ENCODE peak calls at places on chromosomes 5 and 9, in five cellular contexts. N, U, L, D and X are unnamed samples.

GRCh38 chr5:38719916-38720315 is 125.9 kb upstream of the OSMR start:
- DNase-seq in N (peak; percentile 7), U (no peak), L (no peak), D (no peak), X (no peak)

GRCh38 chr5:36459191-36460135 is 146.9 kb upstream of the SLC1A3 start:
- DNase-seq in N (peak; percentile 37), U (no peak), L (no peak), D (no peak), X (no peak)

GRCh38 chr5:155091063-155091648 is 77.6 kb downstream of the KIF4B start:
- DNase-seq in N (no peak), U (no peak), L (no peak), D (no peak), X (peak; percentile 9)

GRCh38 chr5:71600783-71601182 is 13.6 kb downstream of the MCCC2 start:
- DNase-seq in N (no peak), U (no peak), L (no peak), D (no peak), X (peak; percentile 2)

GRCh38 chr5:178130576-178131445 is at the start of gene RMND5B:
- DNase-seq in N (peak; percentile 86), U (peak; percentile 91), L (peak; percentile 89), D (peak; percentile 94), X (peak; percentile 69)

GRCh38 chr9:87406545-87407166 is 91.0 kb upstream of the DAPK1 start:
- DNase-seq in N (peak; percentile 49), U (no peak), L (no peak), D (no peak), X (no peak)

GRCh38 chr9:130539473-130540223 is 39.7 kb upstream of the FUBP3 start:
- DNase-seq in N (peak; percentile 59), U (no peak), L (no peak), D (no peak), X (peak; percentile 87)

GRCh38 chr5:62212648-62213047 is 93.4 kb upstream of the KIF2A start:
- DNase-seq in N (no peak), U (no peak), L (no peak), D (no peak), X (no peak)

GRCh38 chr5:62561896-62562295 is 16.7 kb upstream of the LRRC70 start:
- DNase-seq in N (no peak), U (no peak), L (no peak), D (no peak), X (no peak)

GRCh38 chr9:69044226-69045219 is 9.0 kb downstream of the FXN start:
- DNase-seq in N (no peak), U (no peak), L (no peak), D (no peak), X (peak; percentile 20)

GRCh38 chr9:23638011-23638410 is 188.0 kb downstream of the ELAVL2 start:
- DNase-seq in N (no peak), U (no peak), L (no peak), D (no peak), X (no peak)

GRCh38 chr5:168777651-168778050 is 198.5 kb upstream of the PANK3 start:
- DNase-seq in N (no peak), U (no peak), L (no peak), D (no peak), X (no peak)

GRCh38 chr9:12760758-12761157 is 14.1 kb upstream of the LURAP1L start:
- DNase-seq in N (no peak), U (no peak), L (no peak), D (no peak), X (no peak)

GRCh38 chr5:142246263-142246662 is 78.6 kb downstream of the SPRY4 start:
- DNase-seq in N (no peak), U (no peak), L (peak; percentile 69), D (no peak), X (peak; percentile 95)

GRCh38 chr5:170020423-170020822 is 40.1 kb upstream of the INSYN2B start:
- DNase-seq in N (no peak), U (no peak), L (no peak), D (no peak), X (no peak)

GRCh38 chr9:92952861-92953620 is 5.7 kb downstream of the FGD3 start:
- DNase-seq in N (no peak), U (peak; percentile 59), L (no peak), D (peak; percentile 11), X (peak; percentile 21)

GRCh38 chr9:87381050-87381711 is 116.5 kb upstream of the DAPK1 start:
- DNase-seq in N (peak; percentile 68), U (no peak), L (no peak), D (no peak), X (peak; percentile 97)

GRCh38 chr5:82635561-82636288 is 357.6 kb upstream of the RPS23 start:
- DNase-seq in N (peak; percentile 89), U (no peak), L (no peak), D (no peak), X (peak; percentile 69)

GRCh38 chr9:129810788-129811187 is 7.8 kb downstream of the TOR1B start:
- DNase-seq in N (no peak), U (no peak), L (no peak), D (no peak), X (no peak)

GRCh38 chr5:174693697-174694400 is 30.5 kb upstream of the MSX2 start:
- DNase-seq in N (peak; percentile 37), U (no peak), L (no peak), D (no peak), X (no peak)

GRCh38 chr5:110625376-110625999 is 101.0 kb downstream of the TMEM232 start:
- DNase-seq in N (peak; percentile 20), U (no peak), L (no peak), D (no peak), X (peak; percentile 67)

GRCh38 chr9:84557751-84558150 is 111.8 kb upstream of the NTRK2 start:
- DNase-seq in N (no peak), U (no peak), L (no peak), D (no peak), X (no peak)

GRCh38 chr9:113538646-113539430 is 75.3 kb downstream of the RGS3 start:
- DNase-seq in N (no peak), U (no peak), L (no peak), D (no peak), X (no peak)

GRCh38 chr5:24167791-24168190 is 477.0 kb downstream of the CDH10 start:
- DNase-seq in N (no peak), U (no peak), L (no peak), D (no peak), X (no peak)

GRCh38 chr5:57184322-57184721 is 10.5 kb downstream of the GPBP1 start:
- DNase-seq in N (peak; percentile 26), U (no peak), L (no peak), D (no peak), X (no peak)

GRCh38 chr5:138449501-138450239 is 10.8 kb downstream of the REEP2 start:
- DNase-seq in N (peak; percentile 81), U (peak; percentile 95), L (peak; percentile 90), D (peak; percentile 93), X (peak; percentile 80)

GRCh38 chr9:119398350-119398749 is 29.1 kb upstream of the BRINP1 start:
- DNase-seq in N (no peak), U (no peak), L (no peak), D (no peak), X (no peak)

GRCh38 chr9:18869725-18870124 is 163.3 kb downstream of the SAXO1 start:
- DNase-seq in N (no peak), U (no peak), L (no peak), D (no peak), X (no peak)

GRCh38 chr5:173570321-173571090 is 45.9 kb downstream of the BOD1 start:
- DNase-seq in N (no peak), U (peak; percentile 72), L (no peak), D (no peak), X (no peak)

GRCh38 chr5:173575985-173576384 is 40.5 kb downstream of the BOD1 start:
- DNase-seq in N (no peak), U (peak; percentile 61), L (no peak), D (no peak), X (no peak)

GRCh38 chr5:173574983-173575382 is 41.5 kb downstream of the BOD1 start:
- DNase-seq in N (no peak), U (peak; percentile 69), L (no peak), D (no peak), X (no peak)

GRCh38 chr5:173573126-173573960 is 43.1 kb downstream of the BOD1 start:
- DNase-seq in N (peak; percentile 55), U (peak; percentile 88), L (peak; percentile 83), D (peak; percentile 87), X (peak; percentile 67)

GRCh38 chr5:173572431-173573125 is 43.9 kb downstream of the BOD1 start:
- DNase-seq in N (no peak), U (peak; percentile 34), L (no peak), D (no peak), X (peak; percentile 59)
- H3K4me3 ChIP-seq in N (no peak overlapping the region), U (peak overlapping the region; percentile 24), L (no peak overlapping the region), D (no peak overlapping the region), X (peak overlapping the region; percentile 22)

GRCh38 chr9:95047452-95048224 is 269.9 kb downstream of the FANCC start:
- DNase-seq in N (no peak), U (no peak), L (no peak), D (no peak), X (no peak)

GRCh38 chr9:95043826-95044225 is 273.7 kb downstream of the FANCC start:
- DNase-seq in N (peak; percentile 45), U (no peak), L (no peak), D (no peak), X (no peak)

GRCh38 chr9:95048225-95049087 is 269.1 kb downstream of the FANCC start:
- DNase-seq in N (peak; percentile 74), U (no peak), L (peak; percentile 82), D (peak; percentile 93), X (peak; percentile 44)

GRCh38 chr9:95045751-95046150 is 271.8 kb downstream of the FANCC start:
- DNase-seq in N (peak; percentile 69), U (no peak), L (no peak), D (no peak), X (no peak)

DNA sequence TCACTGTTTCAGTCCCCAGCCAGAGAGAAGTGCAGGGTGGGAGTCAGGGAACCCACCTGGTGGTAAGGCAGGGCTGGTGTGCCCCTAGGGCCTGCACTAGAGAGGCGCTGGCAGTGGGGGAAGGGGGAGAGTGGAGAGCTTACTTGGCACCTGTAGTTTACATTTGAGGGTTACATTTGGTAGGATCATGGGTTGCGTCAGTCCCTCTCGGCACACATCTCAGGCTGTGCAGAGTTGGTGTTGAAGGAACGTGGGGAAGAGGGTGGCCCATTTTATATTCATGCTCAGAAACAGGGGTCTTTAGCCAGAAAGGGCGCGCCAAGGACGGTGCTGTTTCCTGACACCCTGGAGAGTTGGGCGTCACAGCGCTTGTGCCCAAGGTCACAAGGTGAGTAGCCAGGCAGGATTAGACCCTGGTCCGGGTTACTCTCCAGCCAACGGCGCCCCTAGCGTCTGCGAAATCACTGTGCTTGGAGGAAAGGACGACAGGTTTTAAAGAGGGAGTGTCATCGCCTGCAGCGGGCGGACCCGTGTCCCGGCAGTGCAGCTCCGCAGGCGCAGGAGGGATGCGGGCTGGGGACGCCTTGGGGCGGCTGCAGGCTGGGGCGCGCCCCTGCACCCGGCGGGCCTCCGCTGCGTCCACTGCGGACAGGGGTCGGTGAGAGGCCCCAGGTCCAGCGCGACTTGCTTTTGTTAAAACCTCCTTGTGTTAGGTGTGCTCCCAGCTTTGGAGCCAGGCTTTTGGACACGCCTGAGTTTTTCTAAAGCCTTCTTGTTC is 272.6 kb downstream of the FANCC start:
- DNase-seq in N (peak; percentile 89), U (no peak), L (no peak), D (no peak), X (no peak)
- TF ChIP-seq CTCF in N (peak; percentile 60), U (peak; percentile 48), L (no peak), D (no peak), X (no peak)

GRCh38 chr9:35277649-35278359 is 116.0 kb downstream of the UNC13B start:
- DNase-seq in N (no peak), U (no peak), L (no peak), D (no peak), X (peak; percentile 93)
- H3K4me3 ChIP-seq in N (no peak overlapping the region), U (no peak overlapping the region), L (no peak overlapping the region), D (no peak overlapping the region), X (peak overlapping the region; percentile 18)

GRCh38 chr9:134396825-134397224 is 70.6 kb downstream of the RXRA start:
- DNase-seq in N (no peak), U (no peak), L (no peak), D (no peak), X (no peak)
- TF ChIP-seq CTCF in N (no peak), U (no peak), L (no peak), D (peak; percentile 12), X (no peak)